ENCODE peak calls at places on chromosomes 11 and 22, in ten cellular contexts. One of them, this sample, is unnamed.

GRCh38 chr22:32558681-32559355 is 84.2 kb downstream of the FBXO7 start:
- DNase-seq in cardiac septum: no peak
- DNase-seq in GM12864: no peak
- DNase-seq in stimulated activated CD4-positive, alpha-beta T cell treated with anti-CD3 and anti-CD28 coated beads, Interleukin-12 subunit alpha, Interleukin-12 subunit beta, amount 100 ng/mL, for 4 hours: no peak
- DNase-seq in EL: peak
- DNase-seq in GM23248: peak
- DNase-seq in caudate nucleus: no peak
- DNase-seq in NCI-H2081: no peak
- DNase-seq in progenitor cell of endocrine pancreas: no peak
- DNase-seq in GM03348: peak
- DNase-seq in this sample: peak

GRCh38 chr11:11027271-11027670 is 169.4 kb upstream of the ZBED5 start:
- DNase-seq in cardiac septum: no peak
- DNase-seq in GM23248: peak
- DNase-seq in GM12864: no peak
- DNase-seq in stimulated activated CD4-positive, alpha-beta T cell treated with anti-CD3 and anti-CD28 coated beads, Interleukin-12 subunit alpha, Interleukin-12 subunit beta, amount 100 ng/mL, for 4 hours: no peak
- DNase-seq in NCI-H2081: no peak
- DNase-seq in progenitor cell of endocrine pancreas: no peak
- DNase-seq in EL: peak
- DNase-seq in caudate nucleus: no peak
- DNase-seq in GM03348: peak
- DNase-seq in this sample: no peak

GRCh38 chr11:17384002-17384511 is 4.4 kb downstream of the KCNJ11 start:
- DNase-seq in GM23248: peak
- DNase-seq in NCI-H2081: peak
- DNase-seq in progenitor cell of endocrine pancreas: peak
- DNase-seq in GM03348: peak
- DNase-seq in GM12864: peak
- DNase-seq in stimulated activated CD4-positive, alpha-beta T cell treated with anti-CD3 and anti-CD28 coated beads, Interleukin-12 subunit alpha, Interleukin-12 subunit beta, amount 100 ng/mL, for 4 hours: peak
- DNase-seq in caudate nucleus: peak
- DNase-seq in EL: peak
- DNase-seq in cardiac septum: no peak
- DNase-seq in this sample: no peak

GRCh38 chr22:31734512-31734911 is 15.4 kb downstream of the PRR14L start:
- DNase-seq in EL: peak
- DNase-seq in caudate nucleus: no peak
- DNase-seq in GM12864: no peak
- DNase-seq in progenitor cell of endocrine pancreas: no peak
- DNase-seq in stimulated activated CD4-positive, alpha-beta T cell treated with anti-CD3 and anti-CD28 coated beads, Interleukin-12 subunit alpha, Interleukin-12 subunit beta, amount 100 ng/mL, for 4 hours: no peak
- DNase-seq in GM03348: peak
- DNase-seq in cardiac septum: no peak
- DNase-seq in GM23248: peak
- DNase-seq in NCI-H2081: no peak
- DNase-seq in this sample: no peak

GRCh38 chr11:78140392-78141077 is 1.1 kb upstream of the ALG8 start:
- DNase-seq in cardiac septum: no peak
- DNase-seq in GM03348: no peak
- DNase-seq in GM12864: no peak
- DNase-seq in GM23248: peak
- DNase-seq in caudate nucleus: no peak
- DNase-seq in progenitor cell of endocrine pancreas: no peak
- DNase-seq in EL: no peak
- DNase-seq in NCI-H2081: no peak
- DNase-seq in stimulated activated CD4-positive, alpha-beta T cell treated with anti-CD3 and anti-CD28 coated beads, Interleukin-12 subunit alpha, Interleukin-12 subunit beta, amount 100 ng/mL, for 4 hours: no peak
- DNase-seq in this sample: no peak

GRCh38 chr11:117595440-117595839 is 201.6 kb downstream of the DSCAML1 start:
- DNase-seq in caudate nucleus: no peak
- DNase-seq in EL: no peak
- DNase-seq in progenitor cell of endocrine pancreas: no peak
- DNase-seq in GM03348: no peak
- DNase-seq in GM23248: peak
- DNase-seq in stimulated activated CD4-positive, alpha-beta T cell treated with anti-CD3 and anti-CD28 coated beads, Interleukin-12 subunit alpha, Interleukin-12 subunit beta, amount 100 ng/mL, for 4 hours: no peak
- DNase-seq in NCI-H2081: no peak
- DNase-seq in cardiac septum: no peak
- DNase-seq in GM12864: no peak
- DNase-seq in this sample: no peak

GRCh38 chr11:73173755-73174494 is 31.8 kb upstream of the FCHSD2 start:
- DNase-seq in GM03348: no peak
- DNase-seq in EL: no peak
- DNase-seq in progenitor cell of endocrine pancreas: no peak
- DNase-seq in GM23248: no peak
- DNase-seq in NCI-H2081: no peak
- DNase-seq in caudate nucleus: no peak
- DNase-seq in stimulated activated CD4-positive, alpha-beta T cell treated with anti-CD3 and anti-CD28 coated beads, Interleukin-12 subunit alpha, Interleukin-12 subunit beta, amount 100 ng/mL, for 4 hours: no peak
- DNase-seq in GM12864: no peak
- DNase-seq in cardiac septum: peak
- DNase-seq in this sample: no peak

GRCh38 chr22:36568846-36569245 is 39.9 kb upstream of the EIF3D start:
- DNase-seq in NCI-H2081: no peak
- DNase-seq in GM03348: no peak
- DNase-seq in caudate nucleus: no peak
- DNase-seq in cardiac septum: no peak
- DNase-seq in stimulated activated CD4-positive, alpha-beta T cell treated with anti-CD3 and anti-CD28 coated beads, Interleukin-12 subunit alpha, Interleukin-12 subunit beta, amount 100 ng/mL, for 4 hours: no peak
- DNase-seq in GM23248: no peak
- DNase-seq in progenitor cell of endocrine pancreas: no peak
- DNase-seq in GM12864: no peak
- DNase-seq in EL: no peak
- DNase-seq in this sample: no peak

GRCh38 chr11:67178421-67178820 is 59.4 kb downstream of the KDM2A start:
- DNase-seq in NCI-H2081: no peak
- DNase-seq in GM12864: no peak
- DNase-seq in caudate nucleus: no peak
- DNase-seq in GM23248: peak
- DNase-seq in progenitor cell of endocrine pancreas: no peak
- DNase-seq in EL: peak
- DNase-seq in GM03348: no peak
- DNase-seq in stimulated activated CD4-positive, alpha-beta T cell treated with anti-CD3 and anti-CD28 coated beads, Interleukin-12 subunit alpha, Interleukin-12 subunit beta, amount 100 ng/mL, for 4 hours: no peak
- DNase-seq in cardiac septum: no peak
- DNase-seq in this sample: no peak

GRCh38 chr22:39570665-39571064 is at the start of gene CACNA1I:
- DNase-seq in caudate nucleus: no peak
- DNase-seq in stimulated activated CD4-positive, alpha-beta T cell treated with anti-CD3 and anti-CD28 coated beads, Interleukin-12 subunit alpha, Interleukin-12 subunit beta, amount 100 ng/mL, for 4 hours: no peak
- DNase-seq in cardiac septum: no peak
- DNase-seq in GM23248: no peak
- DNase-seq in progenitor cell of endocrine pancreas: no peak
- DNase-seq in GM12864: no peak
- DNase-seq in GM03348: no peak
- DNase-seq in EL: no peak
- DNase-seq in NCI-H2081: no peak
- DNase-seq in this sample: no peak

GRCh38 chr22:29268511-29269229 is 602 bp downstream of the EWSR1 start:
- DNase-seq in GM12864: no peak
- DNase-seq in NCI-H2081: peak
- DNase-seq in cardiac septum: peak
- DNase-seq in GM23248: peak
- DNase-seq in stimulated activated CD4-positive, alpha-beta T cell treated with anti-CD3 and anti-CD28 coated beads, Interleukin-12 subunit alpha, Interleukin-12 subunit beta, amount 100 ng/mL, for 4 hours: peak
- DNase-seq in progenitor cell of endocrine pancreas: peak
- DNase-seq in EL: peak
- DNase-seq in caudate nucleus: no peak
- DNase-seq in GM03348: peak
- DNase-seq in this sample: no peak

GRCh38 chr11:27107548-27107947 is 66.9 kb downstream of the BBOX1 start:
- DNase-seq in GM23248: no peak
- DNase-seq in cardiac septum: no peak
- DNase-seq in GM12864: no peak
- DNase-seq in GM03348: no peak
- DNase-seq in NCI-H2081: no peak
- DNase-seq in stimulated activated CD4-positive, alpha-beta T cell treated with anti-CD3 and anti-CD28 coated beads, Interleukin-12 subunit alpha, Interleukin-12 subunit beta, amount 100 ng/mL, for 4 hours: no peak
- DNase-seq in progenitor cell of endocrine pancreas: no peak
- DNase-seq in caudate nucleus: no peak
- DNase-seq in EL: no peak
- DNase-seq in this sample: no peak

GRCh38 chr11:119206512-119207299 is 567 bp downstream of the CBL start:
- DNase-seq in GM03348: peak
- DNase-seq in EL: peak
- DNase-seq in cardiac septum: peak
- DNase-seq in stimulated activated CD4-positive, alpha-beta T cell treated with anti-CD3 and anti-CD28 coated beads, Interleukin-12 subunit alpha, Interleukin-12 subunit beta, amount 100 ng/mL, for 4 hours: peak
- DNase-seq in NCI-H2081: peak
- DNase-seq in GM12864: no peak
- DNase-seq in GM23248: peak
- DNase-seq in progenitor cell of endocrine pancreas: peak
- DNase-seq in caudate nucleus: no peak
- DNase-seq in this sample: no peak

GRCh38 chr11:47109882-47110281 is 66.8 kb downstream of the ARFGAP2 start:
- DNase-seq in GM23248: no peak
- DNase-seq in EL: no peak
- DNase-seq in GM03348: no peak
- DNase-seq in progenitor cell of endocrine pancreas: no peak
- DNase-seq in cardiac septum: no peak
- DNase-seq in GM12864: no peak
- DNase-seq in stimulated activated CD4-positive, alpha-beta T cell treated with anti-CD3 and anti-CD28 coated beads, Interleukin-12 subunit alpha, Interleukin-12 subunit beta, amount 100 ng/mL, for 4 hours: no peak
- DNase-seq in NCI-H2081: no peak
- DNase-seq in caudate nucleus: no peak
- DNase-seq in this sample: no peak

GRCh38 chr22:47333625-47334024 is 571.2 kb downstream of the TBC1D22A start:
- DNase-seq in EL: peak
- DNase-seq in NCI-H2081: peak
- DNase-seq in progenitor cell of endocrine pancreas: no peak
- DNase-seq in GM23248: peak
- DNase-seq in caudate nucleus: no peak
- DNase-seq in GM03348: no peak
- DNase-seq in cardiac septum: no peak
- DNase-seq in GM12864: no peak
- DNase-seq in stimulated activated CD4-positive, alpha-beta T cell treated with anti-CD3 and anti-CD28 coated beads, Interleukin-12 subunit alpha, Interleukin-12 subunit beta, amount 100 ng/mL, for 4 hours: no peak
- DNase-seq in this sample: no peak

This sample was measured in RWPE2.